ENCODE peak calls at places on chromosome 19, in nine cellular contexts. One of them, this sample, is unnamed.

GRCh38 chr19:16739546-16739945 is 19.9 kb downstream of the NWD1 start:
- DNase-seq in HCT116: no peak
- DNase-seq in suprapubic skin: no peak
- DNase-seq in HL-60: no peak
- DNase-seq in HepG2: no peak
- DNase-seq in stomach: no peak
- DNase-seq in esophagus muscularis mucosa: no peak
- DNase-seq in GM23338: peak
- DNase-seq in H1: no peak
- DNase-seq in this sample: no peak

GRCh38 chr19:33763661-33764343 is 32.9 kb upstream of the KCTD15 start:
- DNase-seq in HCT116: no peak
- DNase-seq in suprapubic skin: no peak
- DNase-seq in HL-60: no peak
- DNase-seq in HepG2: no peak
- DNase-seq in stomach: no peak
- DNase-seq in esophagus muscularis mucosa: no peak
- DNase-seq in GM23338: peak
- DNase-seq in H1: no peak
- DNase-seq in this sample: peak

GRCh38 chr19:33508431-33508830 is 13.2 kb downstream of the PEPD start:
- DNase-seq in HCT116: no peak
- DNase-seq in suprapubic skin: no peak
- DNase-seq in HL-60: no peak
- DNase-seq in HepG2: no peak
- DNase-seq in stomach: no peak
- DNase-seq in esophagus muscularis mucosa: no peak
- DNase-seq in GM23338: no peak
- DNase-seq in H1: no peak
- DNase-seq in this sample: no peak

GRCh38 chr19:46944918-46945628 is 74.6 kb upstream of the NPAS1 start:
- DNase-seq in HCT116: no peak
- DNase-seq in suprapubic skin: peak
- DNase-seq in HL-60: no peak
- DNase-seq in HepG2: no peak
- DNase-seq in stomach: no peak
- DNase-seq in esophagus muscularis mucosa: no peak
- DNase-seq in GM23338: peak
- DNase-seq in H1: peak
- DNase-seq in this sample: peak

GRCh38 chr19:15717781-15718180 is 10.0 kb upstream of the OR10H2 start:
- DNase-seq in HCT116: no peak
- DNase-seq in suprapubic skin: no peak
- DNase-seq in HL-60: no peak
- DNase-seq in HepG2: no peak
- DNase-seq in stomach: no peak
- DNase-seq in esophagus muscularis mucosa: peak
- DNase-seq in GM23338: no peak
- DNase-seq in H1: no peak
- DNase-seq in this sample: no peak

GRCh38 chr19:33133438-33134031 is 1.6 kb downstream of the WDR88 start:
- DNase-seq in HCT116: no peak
- DNase-seq in suprapubic skin: no peak
- DNase-seq in HL-60: no peak
- DNase-seq in HepG2: peak
- DNase-seq in stomach: no peak
- DNase-seq in esophagus muscularis mucosa: no peak
- DNase-seq in GM23338: peak
- DNase-seq in H1: peak
- DNase-seq in this sample: no peak

GRCh38 chr19:45470147-45471081 is 2.6 kb downstream of the FOSB start:
- DNase-seq in HCT116: no peak
- DNase-seq in suprapubic skin: peak
- DNase-seq in HL-60: no peak
- DNase-seq in HepG2: no peak
- DNase-seq in stomach: no peak
- DNase-seq in esophagus muscularis mucosa: no peak
- DNase-seq in GM23338: no peak
- DNase-seq in H1: no peak
- DNase-seq in this sample: no peak

GRCh38 chr19:18225702-18226468 is at the start of gene PDE4C:
- DNase-seq in HCT116: no peak
- DNase-seq in suprapubic skin: no peak
- DNase-seq in HL-60: no peak
- DNase-seq in HepG2: no peak
- DNase-seq in stomach: no peak
- DNase-seq in esophagus muscularis mucosa: no peak
- DNase-seq in GM23338: peak
- DNase-seq in H1: peak
- DNase-seq in this sample: no peak

GRCh38 chr19:13887529-13887928 is 10.6 kb downstream of the NANOS3 start:
- DNase-seq in HCT116: no peak
- DNase-seq in suprapubic skin: no peak
- DNase-seq in HL-60: no peak
- DNase-seq in HepG2: no peak
- DNase-seq in stomach: no peak
- DNase-seq in esophagus muscularis mucosa: no peak
- DNase-seq in GM23338: no peak
- DNase-seq in H1: no peak
- DNase-seq in this sample: no peak

GRCh38 chr19:15977690-15978089 is 28.9 kb downstream of the OR10H4 start:
- DNase-seq in HCT116: no peak
- DNase-seq in suprapubic skin: no peak
- DNase-seq in HL-60: no peak
- DNase-seq in HepG2: no peak
- DNase-seq in stomach: no peak
- DNase-seq in esophagus muscularis mucosa: peak
- DNase-seq in GM23338: no peak
- DNase-seq in H1: no peak
- DNase-seq in this sample: no peak

GRCh38 chr19:48925240-48925843 is 8.2 kb upstream of the DHDH start:
- DNase-seq in HCT116: peak
- DNase-seq in suprapubic skin: no peak
- DNase-seq in HL-60: no peak
- DNase-seq in HepG2: peak
- DNase-seq in stomach: no peak
- DNase-seq in esophagus muscularis mucosa: no peak
- DNase-seq in GM23338: no peak
- DNase-seq in H1: no peak
- DNase-seq in this sample: peak

GRCh38 chr19:54154603-54155345 is 4.7 kb downstream of the LENG1 start:
- DNase-seq in HCT116: no peak
- DNase-seq in suprapubic skin: no peak
- DNase-seq in HL-60: no peak
- DNase-seq in HepG2: no peak
- DNase-seq in stomach: no peak
- DNase-seq in esophagus muscularis mucosa: no peak
- DNase-seq in GM23338: no peak
- DNase-seq in H1: no peak
- DNase-seq in this sample: no peak
- TF ChIP-seq POLR2AphosphoS5 in HCT116: no peak
- TF ChIP-seq POLR2AphosphoS5 in suprapubic skin: no peak
- TF ChIP-seq POLR2AphosphoS5 in HL-60: peak
- TF ChIP-seq POLR2AphosphoS5 in HepG2: no peak
- TF ChIP-seq POLR2AphosphoS5 in stomach: no peak
- TF ChIP-seq POLR2AphosphoS5 in esophagus muscularis mucosa: no peak
- TF ChIP-seq POLR2AphosphoS5 in GM23338: no peak
- TF ChIP-seq POLR2AphosphoS5 in H1: peak
- TF ChIP-seq POLR2AphosphoS5 in this sample: no peak

GRCh38 chr19:38317104-38317612 is 1.4 kb upstream of the YIF1B start:
- DNase-seq in HCT116: no peak
- DNase-seq in suprapubic skin: no peak
- DNase-seq in HL-60: peak
- DNase-seq in HepG2: no peak
- DNase-seq in stomach: no peak
- DNase-seq in esophagus muscularis mucosa: no peak
- DNase-seq in GM23338: no peak
- DNase-seq in H1: no peak
- DNase-seq in this sample: peak

GRCh38 chr19:38319421-38320258 is at the start of gene KCNK6:
- DNase-seq in HCT116: no peak
- DNase-seq in suprapubic skin: peak
- DNase-seq in HL-60: peak
- DNase-seq in HepG2: no peak
- DNase-seq in stomach: peak
- DNase-seq in esophagus muscularis mucosa: no peak
- DNase-seq in GM23338: peak
- DNase-seq in H1: peak
- DNase-seq in this sample: peak

GRCh38 chr19:38318595-38319142 is 976 bp upstream of the KCNK6 start:
- DNase-seq in HCT116: no peak
- DNase-seq in suprapubic skin: no peak
- DNase-seq in HL-60: no peak
- DNase-seq in HepG2: no peak
- DNase-seq in stomach: no peak
- DNase-seq in esophagus muscularis mucosa: no peak
- DNase-seq in GM23338: no peak
- DNase-seq in H1: no peak
- DNase-seq in this sample: no peak

GRCh38 chr19:38316477-38317067 is 825 bp upstream of the YIF1B start:
- DNase-seq in HCT116: no peak
- DNase-seq in suprapubic skin: no peak
- DNase-seq in HL-60: no peak
- DNase-seq in HepG2: no peak
- DNase-seq in stomach: no peak
- DNase-seq in esophagus muscularis mucosa: no peak
- DNase-seq in GM23338: no peak
- DNase-seq in H1: no peak
- DNase-seq in this sample: no peak

DNA sequence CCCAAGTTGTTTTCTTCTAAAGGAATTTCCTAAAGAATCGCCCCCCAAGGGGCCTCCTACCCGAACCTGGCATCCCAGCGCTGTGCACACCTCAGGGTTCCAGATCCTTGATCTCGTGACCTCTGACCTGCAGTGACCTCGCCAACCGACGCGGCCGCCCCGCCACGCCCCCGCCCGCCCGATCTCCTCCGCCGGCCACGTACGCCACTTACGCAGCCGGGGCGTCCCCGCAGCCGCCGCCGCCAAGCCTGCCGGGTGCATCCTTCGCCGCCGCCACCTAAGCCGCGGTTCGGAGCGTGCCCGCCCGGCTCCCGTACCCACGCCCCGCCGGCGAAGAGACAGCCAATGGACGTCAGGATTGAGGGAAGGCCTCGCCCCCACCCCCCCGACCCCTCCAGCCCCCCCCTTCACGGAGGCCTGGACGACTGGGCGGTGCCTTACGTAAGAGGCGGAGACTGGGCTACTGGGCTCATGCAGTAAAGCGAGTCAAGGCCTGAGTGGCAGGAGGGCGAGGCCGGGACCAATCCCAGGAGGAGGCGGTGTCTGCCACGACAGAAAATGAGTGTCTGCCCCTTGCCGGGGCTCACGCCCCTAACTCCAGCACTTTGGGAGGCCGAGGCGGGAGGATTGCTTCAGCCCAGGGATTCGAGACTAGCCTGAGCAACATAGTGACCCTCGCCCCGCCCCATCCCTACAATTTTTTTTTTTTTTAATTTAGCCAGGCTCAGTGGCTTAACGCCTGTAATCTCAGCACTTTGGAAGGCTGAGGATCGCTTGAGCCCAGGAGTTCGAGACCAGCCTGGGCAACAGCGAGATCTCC is at the start of gene YIF1B:
- DNase-seq in HCT116: peak
- DNase-seq in suprapubic skin: peak
- DNase-seq in HL-60: peak
- DNase-seq in HepG2: peak
- DNase-seq in stomach: peak
- DNase-seq in esophagus muscularis mucosa: peak
- DNase-seq in GM23338: peak
- DNase-seq in H1: peak
- DNase-seq in this sample: peak
- TF ChIP-seq POLR2AphosphoS5 in HCT116: peak
- TF ChIP-seq POLR2AphosphoS5 in suprapubic skin: peak
- TF ChIP-seq POLR2AphosphoS5 in HL-60: no peak
- TF ChIP-seq POLR2AphosphoS5 in HepG2: peak
- TF ChIP-seq POLR2AphosphoS5 in stomach: peak
- TF ChIP-seq POLR2AphosphoS5 in esophagus muscularis mucosa: peak
- TF ChIP-seq POLR2AphosphoS5 in GM23338: peak
- TF ChIP-seq POLR2AphosphoS5 in H1: no peak
- TF ChIP-seq POLR2AphosphoS5 in this sample: peak

GRCh38 chr19:676343-677105 is at the start of gene FSTL3:
- DNase-seq in HCT116: no peak
- DNase-seq in suprapubic skin: peak
- DNase-seq in HL-60: no peak
- DNase-seq in HepG2: no peak
- DNase-seq in stomach: no peak
- DNase-seq in esophagus muscularis mucosa: no peak
- DNase-seq in GM23338: no peak
- DNase-seq in H1: no peak
- DNase-seq in this sample: no peak
- TF ChIP-seq POLR2AphosphoS5 in HCT116: peak
- TF ChIP-seq POLR2AphosphoS5 in suprapubic skin: no peak
- TF ChIP-seq POLR2AphosphoS5 in HL-60: peak
- TF ChIP-seq POLR2AphosphoS5 in HepG2: peak
- TF ChIP-seq POLR2AphosphoS5 in stomach: peak
- TF ChIP-seq POLR2AphosphoS5 in esophagus muscularis mucosa: peak
- TF ChIP-seq POLR2AphosphoS5 in GM23338: no peak
- TF ChIP-seq POLR2AphosphoS5 in H1: no peak
- TF ChIP-seq POLR2AphosphoS5 in this sample: peak

DNA sequence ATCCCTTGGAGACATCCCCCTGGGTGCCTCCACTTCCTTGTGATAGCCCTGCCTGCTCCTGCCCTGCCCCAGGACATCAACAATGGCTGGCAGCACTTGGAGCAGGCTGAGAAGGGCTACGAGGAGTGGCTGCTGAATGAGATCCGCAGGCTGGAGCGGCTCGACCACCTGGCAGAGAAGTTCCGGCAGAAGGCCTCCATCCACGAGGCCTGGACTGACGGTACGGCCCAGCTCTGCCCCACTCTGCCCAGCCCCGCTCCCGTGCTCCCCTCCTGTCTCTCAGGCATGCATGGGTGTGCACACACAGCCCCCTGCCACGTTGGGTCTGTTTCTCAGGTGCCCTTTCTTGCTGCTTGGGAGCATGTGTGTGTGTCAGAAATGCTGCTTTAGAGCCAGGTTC is 26.4 kb downstream of the CAPN12 start:
- DNase-seq in HCT116: no peak
- DNase-seq in suprapubic skin: no peak
- DNase-seq in HL-60: no peak
- DNase-seq in HepG2: no peak
- DNase-seq in stomach: no peak
- DNase-seq in esophagus muscularis mucosa: no peak
- DNase-seq in GM23338: no peak
- DNase-seq in H1: no peak
- DNase-seq in this sample: peak
- TF ChIP-seq POLR2AphosphoS5 in HCT116: no peak
- TF ChIP-seq POLR2AphosphoS5 in suprapubic skin: no peak
- TF ChIP-seq POLR2AphosphoS5 in HL-60: no peak
- TF ChIP-seq POLR2AphosphoS5 in HepG2: no peak
- TF ChIP-seq POLR2AphosphoS5 in stomach: no peak
- TF ChIP-seq POLR2AphosphoS5 in esophagus muscularis mucosa: no peak
- TF ChIP-seq POLR2AphosphoS5 in GM23338: no peak
- TF ChIP-seq POLR2AphosphoS5 in H1: no peak
- TF ChIP-seq POLR2AphosphoS5 in this sample: no peak

This sample was measured in upper lobe of left lung.